ENCODE peak calls at places on chromosomes 1 and 21, in six cellular contexts. One of them, this sample, is unnamed.

GRCh38 chr21:35404247-35404646 is 355.1 kb upstream of the RUNX1 start:
- DNase-seq in H9: no peak
- DNase-seq in neural progenitor cell: no peak
- DNase-seq in fibroblast of lung: no peak
- DNase-seq in HCT116: no peak
- DNase-seq in SK-N-SH: no peak
- DNase-seq in this sample: no peak

GRCh38 chr1:19926296-19927129 is 3.1 kb upstream of the PLA2G2E start:
- DNase-seq in H9: no peak
- DNase-seq in neural progenitor cell: no peak
- DNase-seq in fibroblast of lung: peak; percentile 16
- DNase-seq in HCT116: peak; percentile 74
- DNase-seq in SK-N-SH: no peak
- DNase-seq in this sample: no peak

GRCh38 chr1:63688302-63688701 is 85.5 kb upstream of the ROR1 start:
- DNase-seq in H9: no peak
- DNase-seq in neural progenitor cell: no peak
- DNase-seq in fibroblast of lung: peak; percentile 90
- DNase-seq in HCT116: no peak
- DNase-seq in SK-N-SH: no peak
- DNase-seq in this sample: no peak

GRCh38 chr1:33599516-33600115 is 127.2 kb downstream of the ZSCAN20 start:
- DNase-seq in H9: no peak
- DNase-seq in neural progenitor cell: no peak
- DNase-seq in fibroblast of lung: no peak
- DNase-seq in HCT116: no peak
- DNase-seq in SK-N-SH: no peak
- DNase-seq in this sample: no peak

GRCh38 chr1:82108843-82109242 is 308.1 kb downstream of the ADGRL2 start:
- DNase-seq in H9: no peak
- DNase-seq in neural progenitor cell: no peak
- DNase-seq in fibroblast of lung: no peak
- DNase-seq in HCT116: no peak
- DNase-seq in SK-N-SH: no peak
- DNase-seq in this sample: no peak

GRCh38 chr1:89499320-89499719 is 25.3 kb upstream of the LRRC8B start:
- DNase-seq in H9: no peak
- DNase-seq in neural progenitor cell: no peak
- DNase-seq in fibroblast of lung: peak; percentile 21
- DNase-seq in HCT116: no peak
- DNase-seq in SK-N-SH: no peak
- DNase-seq in this sample: no peak

GRCh38 chr1:232591344-232591743 is 38.6 kb downstream of the SIPA1L2 start:
- DNase-seq in H9: no peak
- DNase-seq in neural progenitor cell: peak; percentile 48
- DNase-seq in fibroblast of lung: no peak
- DNase-seq in HCT116: no peak
- DNase-seq in SK-N-SH: no peak
- DNase-seq in this sample: no peak

GRCh38 chr1:185650602-185651230 is 83.5 kb upstream of the HMCN1 start:
- DNase-seq in H9: no peak
- DNase-seq in neural progenitor cell: no peak
- DNase-seq in fibroblast of lung: no peak
- DNase-seq in HCT116: no peak
- DNase-seq in SK-N-SH: no peak
- DNase-seq in this sample: no peak

GRCh38 chr1:95660736-95661135 is 426.7 kb downstream of the RWDD3 start:
- DNase-seq in H9: no peak
- DNase-seq in neural progenitor cell: no peak
- DNase-seq in fibroblast of lung: no peak
- DNase-seq in HCT116: no peak
- DNase-seq in SK-N-SH: no peak
- DNase-seq in this sample: no peak

GRCh38 chr1:93979040-93979717 is 69.9 kb upstream of the GCLM start:
- DNase-seq in H9: no peak
- DNase-seq in neural progenitor cell: no peak
- DNase-seq in fibroblast of lung: no peak
- DNase-seq in HCT116: no peak
- DNase-seq in SK-N-SH: no peak
- DNase-seq in this sample: no peak

GRCh38 chr21:42107881-42108553 is 36.9 kb downstream of the UMODL1 start:
- DNase-seq in H9: peak; percentile 85
- DNase-seq in neural progenitor cell: peak; percentile 81
- DNase-seq in fibroblast of lung: peak; percentile 48
- DNase-seq in HCT116: no peak
- DNase-seq in SK-N-SH: peak; percentile 88
- DNase-seq in this sample: peak; percentile 88

GRCh38 chr21:46518983-46519583 is 60.4 kb downstream of the DIP2A start:
- DNase-seq in H9: no peak
- DNase-seq in neural progenitor cell: no peak
- DNase-seq in fibroblast of lung: peak; percentile 38
- DNase-seq in HCT116: no peak
- DNase-seq in SK-N-SH: no peak
- DNase-seq in this sample: no peak

GRCh38 chr1:150160964-150161626 is 11.4 kb downstream of the PLEKHO1 start:
- DNase-seq in H9: no peak
- DNase-seq in neural progenitor cell: no peak
- DNase-seq in fibroblast of lung: peak; percentile 70
- DNase-seq in HCT116: no peak
- DNase-seq in SK-N-SH: no peak
- DNase-seq in this sample: no peak

GRCh38 chr1:117416546-117417117 is 49.4 kb downstream of the MAN1A2 start:
- DNase-seq in H9: peak; percentile 36
- DNase-seq in neural progenitor cell: no peak
- DNase-seq in fibroblast of lung: no peak
- DNase-seq in HCT116: no peak
- DNase-seq in SK-N-SH: no peak
- DNase-seq in this sample: no peak

GRCh38 chr1:245079021-245079609 is 75.7 kb upstream of the KIF26B start:
- DNase-seq in H9: no peak
- DNase-seq in neural progenitor cell: peak; percentile 18
- DNase-seq in fibroblast of lung: peak; percentile 52
- DNase-seq in HCT116: peak; percentile 57
- DNase-seq in SK-N-SH: peak; percentile 34
- DNase-seq in this sample: no peak

GRCh38 chr1:179876289-179876715 is 1.3 kb downstream of the TOR1AIP2 start:
- DNase-seq in H9: no peak
- DNase-seq in neural progenitor cell: no peak
- DNase-seq in fibroblast of lung: peak; percentile 52
- DNase-seq in HCT116: no peak
- DNase-seq in SK-N-SH: no peak
- DNase-seq in this sample: no peak

GRCh38 chr1:147752531-147752930 is 7.9 kb downstream of the GJA5 start:
- DNase-seq in H9: no peak
- DNase-seq in neural progenitor cell: no peak
- DNase-seq in fibroblast of lung: no peak
- DNase-seq in HCT116: no peak
- DNase-seq in SK-N-SH: no peak
- DNase-seq in this sample: no peak

GRCh38 chr1:1065265-1065939 is 8.7 kb downstream of the RNF223 start:
- DNase-seq in H9: no peak
- DNase-seq in neural progenitor cell: no peak
- DNase-seq in fibroblast of lung: no peak
- DNase-seq in HCT116: no peak
- DNase-seq in SK-N-SH: no peak
- DNase-seq in this sample: no peak

GRCh38 chr1:101182627-101183387 is 54.0 kb upstream of the S1PR1 start:
- DNase-seq in H9: no peak
- DNase-seq in neural progenitor cell: no peak
- DNase-seq in fibroblast of lung: no peak
- DNase-seq in HCT116: no peak
- DNase-seq in SK-N-SH: no peak
- DNase-seq in this sample: no peak

GRCh38 chr1:223765719-223766340 is 53.5 kb downstream of the CAPN2 start:
- DNase-seq in H9: no peak
- DNase-seq in neural progenitor cell: no peak
- DNase-seq in fibroblast of lung: no peak
- DNase-seq in HCT116: no peak
- DNase-seq in SK-N-SH: no peak
- DNase-seq in this sample: no peak

GRCh38 chr21:35048183-35048601 is 910 bp downstream of the RUNX1 start:
- DNase-seq in H9: no peak
- DNase-seq in neural progenitor cell: peak; percentile 41
- DNase-seq in fibroblast of lung: peak; percentile 43
- DNase-seq in HCT116: no peak
- DNase-seq in SK-N-SH: peak; percentile 72
- DNase-seq in this sample: peak; percentile 66

GRCh38 chr1:179745131-179745611 is 2.1 kb downstream of the FAM163A start:
- DNase-seq in H9: peak; percentile 54
- DNase-seq in neural progenitor cell: peak; percentile 7
- DNase-seq in fibroblast of lung: no peak
- DNase-seq in HCT116: no peak
- DNase-seq in SK-N-SH: peak; percentile 58
- DNase-seq in this sample: no peak

GRCh38 chr1:25620701-25621350 is 4.2 kb downstream of the MAN1C1 start:
- DNase-seq in H9: no peak
- DNase-seq in neural progenitor cell: no peak
- DNase-seq in fibroblast of lung: no peak
- DNase-seq in HCT116: no peak
- DNase-seq in SK-N-SH: no peak
- DNase-seq in this sample: no peak

GRCh38 chr1:180923024-180923841 is 10.5 kb downstream of the KIAA1614 start:
- DNase-seq in H9: peak; percentile 96
- DNase-seq in neural progenitor cell: peak; percentile 96
- DNase-seq in fibroblast of lung: peak; percentile 45
- DNase-seq in HCT116: no peak
- DNase-seq in SK-N-SH: no peak
- DNase-seq in this sample: no peak

GRCh38 chr1:226628624-226629155 is 80.1 kb downstream of the STUM start:
- DNase-seq in H9: no peak
- DNase-seq in neural progenitor cell: no peak
- DNase-seq in fibroblast of lung: no peak
- DNase-seq in HCT116: no peak
- DNase-seq in SK-N-SH: no peak
- DNase-seq in this sample: no peak

GRCh38 chr1:18743233-18743632 is 112.6 kb downstream of the PAX7 start:
- DNase-seq in H9: peak; percentile 86
- DNase-seq in neural progenitor cell: peak; percentile 45
- DNase-seq in fibroblast of lung: no peak
- DNase-seq in HCT116: peak; percentile 12
- DNase-seq in SK-N-SH: no peak
- DNase-seq in this sample: no peak

GRCh38 chr1:222897527-222898190 is 82.8 kb downstream of the DISP1 start:
- DNase-seq in H9: no peak
- DNase-seq in neural progenitor cell: no peak
- DNase-seq in fibroblast of lung: peak; percentile 52
- DNase-seq in HCT116: no peak
- DNase-seq in SK-N-SH: no peak
- DNase-seq in this sample: no peak

GRCh38 chr1:31936966-31937299 is 1.2 kb downstream of the PTP4A2 start:
- DNase-seq in H9: no peak
- DNase-seq in neural progenitor cell: no peak
- DNase-seq in fibroblast of lung: no peak
- DNase-seq in HCT116: no peak
- DNase-seq in SK-N-SH: no peak
- DNase-seq in this sample: no peak
- H3K27ac ChIP-seq in H9: no peak overlapping the region
- H3K27ac ChIP-seq in neural progenitor cell: no peak overlapping the region
- H3K27ac ChIP-seq in fibroblast of lung: peak overlapping the region; percentile 96
- H3K27ac ChIP-seq in HCT116: peak overlapping the region; percentile 95
- H3K27ac ChIP-seq in SK-N-SH: peak overlapping the region; percentile 76
- H3K27ac ChIP-seq in this sample: peak overlapping the region; percentile 96

GRCh38 chr1:156767879-156768608 is 709 bp downstream of the PRCC start:
- DNase-seq in H9: peak; percentile 45
- DNase-seq in neural progenitor cell: peak; percentile 80
- DNase-seq in fibroblast of lung: no peak
- DNase-seq in HCT116: no peak
- DNase-seq in SK-N-SH: peak; percentile 63
- DNase-seq in this sample: no peak

GRCh38 chr1:156767101-156767878 is at the start of gene PRCC:
- DNase-seq in H9: peak; percentile 100
- DNase-seq in neural progenitor cell: peak; percentile 99
- DNase-seq in fibroblast of lung: peak; percentile 100
- DNase-seq in HCT116: peak; percentile 99
- DNase-seq in SK-N-SH: peak; percentile 87
- DNase-seq in this sample: peak; percentile 99

GRCh38 chr1:156768610-156769295 is 1.4 kb downstream of the PRCC start:
- DNase-seq in H9: no peak
- DNase-seq in neural progenitor cell: no peak
- DNase-seq in fibroblast of lung: no peak
- DNase-seq in HCT116: no peak
- DNase-seq in SK-N-SH: no peak
- DNase-seq in this sample: no peak

GRCh38 chr1:156765664-156766063 is 1.7 kb upstream of the PRCC start:
- DNase-seq in H9: no peak
- DNase-seq in neural progenitor cell: no peak
- DNase-seq in fibroblast of lung: no peak
- DNase-seq in HCT116: no peak
- DNase-seq in SK-N-SH: no peak
- DNase-seq in this sample: no peak

DNA sequence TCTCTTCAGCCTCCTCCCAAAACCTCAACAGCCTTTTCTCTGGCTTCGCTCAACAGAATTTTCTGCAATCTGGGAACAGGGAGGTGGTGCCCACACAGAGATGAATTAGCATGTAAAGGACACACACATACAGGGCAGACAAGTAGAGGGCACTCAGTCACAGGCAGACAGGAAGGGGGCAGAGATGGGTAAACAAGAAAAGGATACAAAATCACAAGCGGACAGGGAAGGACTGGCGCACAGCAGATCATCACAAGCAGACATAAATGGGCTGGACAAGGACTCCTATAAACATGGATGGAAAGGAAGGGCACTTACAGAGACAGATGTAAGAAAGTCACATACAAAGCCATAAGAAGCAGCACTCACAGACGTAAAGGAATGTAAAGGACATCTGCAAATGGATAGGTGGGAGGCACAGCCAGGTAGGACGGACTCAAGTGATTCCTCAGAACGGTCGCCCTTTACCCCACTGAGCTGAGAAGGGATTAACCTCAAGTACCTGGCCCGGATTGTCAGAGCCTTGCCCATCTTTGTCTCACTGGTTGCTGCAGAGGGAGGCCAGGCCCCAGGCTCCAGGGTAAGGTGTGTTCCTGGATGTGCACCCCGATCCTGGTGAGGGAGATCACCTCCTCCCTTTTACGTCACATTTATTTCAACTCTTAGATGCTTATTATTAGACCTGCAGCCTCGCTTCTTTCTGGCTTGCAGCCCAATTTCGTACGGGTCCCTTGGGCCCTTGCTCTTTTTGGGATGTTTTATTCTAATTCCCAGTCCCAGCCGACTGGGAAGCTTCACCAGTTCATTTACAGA is 841 bp upstream of the PRCC start:
- DNase-seq in H9: no peak
- DNase-seq in neural progenitor cell: peak; percentile 39
- DNase-seq in fibroblast of lung: no peak
- DNase-seq in HCT116: no peak
- DNase-seq in SK-N-SH: peak; percentile 47
- DNase-seq in this sample: no peak
- H3K79me2 ChIP-seq in H9: peaks cover 24% of the 10 kb centered on the region
- H3K79me2 ChIP-seq in neural progenitor cell: peaks cover 51% of the 10 kb centered on the region
- H3K79me2 ChIP-seq in fibroblast of lung: peaks cover 38% of the 10 kb centered on the region
- H3K79me2 ChIP-seq in HCT116: peaks cover 50% of the 10 kb centered on the region
- H3K79me2 ChIP-seq in SK-N-SH: peaks cover 53% of the 10 kb centered on the region
- H3K79me2 ChIP-seq in this sample: peaks cover 55% of the 10 kb centered on the region

GRCh38 chr1:36433102-36433501 is 17.1 kb downstream of the OSCP1 start:
- DNase-seq in H9: no peak
- DNase-seq in neural progenitor cell: no peak
- DNase-seq in fibroblast of lung: no peak
- DNase-seq in HCT116: no peak
- DNase-seq in SK-N-SH: no peak
- DNase-seq in this sample: no peak
- H3K27ac ChIP-seq in H9: no peak overlapping the region
- H3K27ac ChIP-seq in neural progenitor cell: no peak overlapping the region
- H3K27ac ChIP-seq in fibroblast of lung: no peak overlapping the region
- H3K27ac ChIP-seq in HCT116: no peak overlapping the region
- H3K27ac ChIP-seq in SK-N-SH: no peak overlapping the region
- H3K27ac ChIP-seq in this sample: no peak overlapping the region

GRCh38 chr1:145956776-145957442 is 908 bp downstream of the LIX1L start:
- DNase-seq in H9: no peak
- DNase-seq in neural progenitor cell: no peak
- DNase-seq in fibroblast of lung: peak; percentile 54
- DNase-seq in HCT116: no peak
- DNase-seq in SK-N-SH: no peak
- DNase-seq in this sample: no peak
- H3K79me2 ChIP-seq in H9: no peaks in the 10 kb centered on the region
- H3K79me2 ChIP-seq in neural progenitor cell: no peaks in the 10 kb centered on the region
- H3K79me2 ChIP-seq in fibroblast of lung: peaks cover 49% of the 10 kb centered on the region
- H3K79me2 ChIP-seq in HCT116: no peaks in the 10 kb centered on the region
- H3K79me2 ChIP-seq in SK-N-SH: peaks cover 55% of the 10 kb centered on the region
- H3K79me2 ChIP-seq in this sample: peaks cover 55% of the 10 kb centered on the region